ENCODE peak calls at places on chromosomes 7 and 10, in nine cellular contexts. T is MCF 10A, L is cardiac fibroblast, O is ovary, N is stomach, K is breast epithelium, X is tibial artery, R is neural crest cell, Q is heart right ventricle. I is an unnamed sample.

GRCh38 chr10:110209926-110210662 is 2.7 kb downstream of the MXI1 start:
- DNase-seq in K (no peak), X (no peak), O (peak), T (peak), L (peak), R (peak), Q (peak), N (peak), I (no peak)

GRCh38 chr10:27529010-27529783 is 25.1 kb downstream of the RAB18 start:
- DNase-seq in L (peak), T (no peak), K (no peak), N (no peak), R (no peak), O (no peak), Q (no peak), X (no peak), I (no peak)

GRCh38 chr7:133301444-133301843 is 48.6 kb downstream of the EXOC4 start:
- DNase-seq in K (no peak), X (no peak), R (no peak), O (no peak), T (no peak), Q (no peak), N (no peak), L (peak), I (no peak)

GRCh38 chr7:154640917-154641316 is 362.0 kb downstream of the PAXIP1 start:
- DNase-seq in K (no peak), L (no peak), O (no peak), X (no peak), Q (no peak), T (no peak), R (no peak), N (no peak), I (no peak)

GRCh38 chr10:50561816-50562215 is 61.9 kb downstream of the SGMS1 start:
- DNase-seq in Q (no peak), T (peak), X (no peak), N (no peak), L (no peak), K (no peak), R (no peak), O (no peak), I (no peak)

GRCh38 chr10:80416401-80417098 is 8.2 kb downstream of the PRXL2A start:
- DNase-seq in O (peak), R (no peak), L (peak), X (peak), Q (peak), N (peak), K (no peak), T (no peak), I (no peak)

GRCh38 chr7:2018786-2019692 is 213.7 kb downstream of the MAD1L1 start:
- DNase-seq in R (no peak), K (no peak), L (peak), X (peak), O (peak), N (no peak), T (no peak), Q (no peak), I (peak)

GRCh38 chr7:76049295-76049694 is 1.4 kb downstream of the MDH2 start:
- DNase-seq in X (no peak), T (no peak), L (no peak), R (no peak), Q (no peak), K (no peak), O (no peak), N (no peak), I (no peak)

GRCh38 chr7:98565114-98565513 is 52.0 kb upstream of the NPTX2 start:
- DNase-seq in Q (no peak), R (no peak), N (no peak), X (no peak), K (no peak), O (no peak), T (no peak), L (no peak), I (no peak)

GRCh38 chr7:129278688-129279087 is 53.9 kb downstream of the AHCYL2 start:
- DNase-seq in Q (no peak), N (no peak), K (no peak), R (no peak), T (no peak), X (no peak), O (no peak), L (no peak), I (no peak)

GRCh38 chr7:38179719-38180333 is 1.8 kb downstream of the STARD3NL start:
- DNase-seq in X (no peak), N (no peak), R (no peak), L (peak), T (peak), Q (no peak), K (no peak), O (no peak), I (no peak)

GRCh38 chr7:46811529-46811928 is 770.4 kb downstream of the TNS3 start:
- DNase-seq in O (peak), Q (peak), T (peak), K (no peak), L (peak), N (no peak), X (peak), R (no peak), I (no peak)

GRCh38 chr7:102834466-102834865 is 78.3 kb upstream of the LRRC17 start:
- DNase-seq in R (no peak), X (no peak), Q (no peak), O (no peak), L (no peak), T (no peak), N (no peak), K (no peak), I (no peak)

GRCh38 chr10:131247873-131248272 is 63.6 kb downstream of the TCERG1L start:
- DNase-seq in L (no peak), O (no peak), T (no peak), Q (no peak), R (no peak), X (no peak), K (no peak), N (no peak), I (no peak)
- TF ChIP-seq CTCF in L (no peak), O (no peak), T (no peak), Q (no peak), R (no peak), X (no peak), K (no peak), N (no peak), I (no peak)

DNA sequence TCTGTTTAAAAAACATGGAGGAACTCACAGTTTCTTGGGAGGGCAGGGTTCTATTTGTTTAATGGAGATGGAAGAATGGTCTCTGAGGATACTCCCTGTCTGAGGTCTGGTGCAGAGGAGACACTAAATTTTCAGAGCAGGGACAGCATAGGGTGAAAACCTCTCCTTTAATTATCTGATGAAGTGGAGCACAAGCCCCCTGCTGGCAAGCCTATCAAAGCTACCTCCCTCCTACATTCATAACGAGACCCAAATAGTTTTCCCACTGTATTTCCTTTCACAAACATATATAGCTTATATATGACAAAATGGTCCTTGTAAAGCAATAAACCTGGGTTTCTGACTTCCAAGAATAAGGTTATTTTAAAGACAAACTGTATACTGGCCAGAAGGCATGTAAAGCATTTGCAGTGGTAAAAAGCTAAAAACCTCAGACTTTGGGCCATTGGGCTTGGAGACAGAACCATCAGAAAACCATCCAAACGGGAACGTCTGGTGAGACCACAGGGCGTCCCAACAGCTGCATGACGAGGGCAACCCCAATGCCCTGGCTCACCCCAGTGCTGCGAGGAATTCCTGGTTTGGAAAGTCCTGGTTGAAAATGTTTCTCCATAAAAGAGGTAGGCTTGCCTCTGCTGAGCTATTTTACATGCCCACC is 201.3 kb downstream of the FANK1 start:
- DNase-seq in N (no peak), L (no peak), O (no peak), X (no peak), K (no peak), R (no peak), Q (no peak), T (peak), I (no peak)
- TF ChIP-seq CTCF in N (no peak), L (no peak), O (no peak), X (no peak), K (no peak), R (no peak), Q (no peak), T (no peak), I (no peak)

GRCh38 chr10:13441476-13441875 is 87.3 kb downstream of the BEND7 start:
- DNase-seq in Q (no peak), N (no peak), T (no peak), O (no peak), L (no peak), R (no peak), X (no peak), K (no peak), I (no peak)

GRCh38 chr10:13439313-13439712 is 89.5 kb downstream of the BEND7 start:
- DNase-seq in L (no peak), Q (no peak), R (no peak), K (no peak), T (no peak), N (no peak), X (no peak), O (no peak), I (no peak)

GRCh38 chr10:13437026-13437555 is 89.0 kb upstream of the SEPHS1 start:
- DNase-seq in N (no peak), O (no peak), L (no peak), K (no peak), X (no peak), Q (no peak), T (no peak), R (no peak), I (no peak)

GRCh38 chr10:13439771-13440708 is 88.8 kb downstream of the BEND7 start:
- DNase-seq in T (peak), O (peak), R (peak), L (peak), Q (peak), X (peak), K (peak), N (peak), I (peak)

DNA sequence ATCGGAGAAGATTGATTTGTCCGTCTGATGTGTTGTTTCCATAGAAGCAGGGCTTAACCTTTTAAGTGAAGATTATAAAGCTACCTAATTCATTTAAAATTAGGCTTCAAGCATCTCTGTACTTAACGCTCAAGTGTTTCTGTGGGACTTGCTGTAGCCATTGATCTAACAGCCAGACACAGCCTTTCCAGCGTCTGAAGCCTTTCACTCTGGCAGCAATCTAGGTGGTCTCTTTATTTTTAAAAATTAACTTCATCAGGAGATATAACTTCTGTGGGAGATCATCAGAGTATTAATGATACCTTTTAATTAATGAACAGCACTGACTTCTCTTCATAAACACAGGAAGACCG is 88.1 kb downstream of the BEND7 start:
- DNase-seq in L (no peak), Q (no peak), R (no peak), O (no peak), X (no peak), N (no peak), T (no peak), K (no peak), I (no peak)
- TF ChIP-seq CTCF in L (no peak), Q (no peak), R (no peak), O (no peak), X (no peak), N (no peak), T (no peak), K (no peak), I (peak)

DNA sequence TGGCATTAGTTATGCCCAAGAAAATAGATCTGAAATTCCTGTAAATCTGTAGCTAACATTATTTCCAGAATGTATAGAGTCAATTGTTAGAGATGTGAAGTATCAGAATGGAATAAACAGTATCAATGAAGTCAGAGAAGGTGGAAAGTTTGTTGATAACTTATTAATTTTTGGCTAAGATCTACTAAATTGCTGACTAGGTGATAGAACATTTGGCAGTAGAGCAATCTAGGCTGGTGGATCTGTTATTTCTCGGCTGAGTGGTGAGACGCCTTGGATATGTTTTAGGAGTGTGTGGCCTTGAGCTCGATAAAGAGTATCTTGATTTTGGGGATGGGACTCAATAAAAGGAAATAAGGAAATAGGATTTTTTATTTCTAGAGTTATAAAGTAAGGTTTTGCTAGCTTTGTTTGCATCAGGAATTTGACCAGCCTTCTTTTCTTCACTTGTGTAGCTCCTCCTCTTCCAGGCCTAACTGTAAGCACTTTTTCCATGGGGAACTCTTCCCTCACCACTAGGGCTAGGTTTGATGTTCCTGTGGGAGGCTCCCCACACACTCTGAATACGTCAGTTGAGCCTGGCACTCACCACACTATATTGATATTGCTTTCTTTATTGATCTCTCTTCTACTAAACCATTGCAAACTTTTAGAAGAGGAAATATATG is 86.8 kb upstream of the CSTF2T start:
- DNase-seq in Q (no peak), O (no peak), R (no peak), L (peak), N (no peak), K (no peak), T (no peak), X (no peak), I (no peak)
- TF ChIP-seq CTCF in Q (no peak), O (no peak), R (no peak), L (peak), N (no peak), K (no peak), T (no peak), X (no peak), I (no peak)

DNA sequence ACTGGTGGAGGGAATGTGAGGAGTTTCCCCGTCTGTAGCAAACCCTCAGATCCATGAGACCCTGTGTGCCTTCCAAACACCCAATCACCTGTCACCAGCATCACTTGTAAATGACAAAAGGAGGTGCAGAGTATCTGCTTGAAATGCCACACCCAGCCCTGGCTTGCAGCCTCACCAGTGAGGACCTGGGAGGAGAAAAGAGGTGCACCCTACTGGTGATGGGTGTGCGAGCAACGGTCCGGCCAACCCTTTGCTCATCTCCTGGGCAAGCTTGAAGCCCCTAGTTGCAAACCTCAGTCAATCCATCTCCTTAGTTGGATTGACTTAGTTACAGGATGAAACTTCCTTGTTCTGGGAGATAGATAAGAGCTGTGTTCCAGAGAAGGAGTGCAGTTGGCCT is 62.4 kb upstream of the WAPL start:
- DNase-seq in Q (no peak), N (no peak), T (no peak), L (no peak), X (no peak), K (no peak), R (no peak), O (no peak), I (no peak)
- TF ChIP-seq CTCF in Q (no peak), N (no peak), T (no peak), L (no peak), X (no peak), K (no peak), R (no peak), O (no peak), I (no peak)

GRCh38 chr7:111858331-111858730 is 296.0 kb upstream of the IMMP2L start:
- DNase-seq in O (no peak), X (no peak), R (no peak), Q (no peak), T (no peak), K (no peak), N (no peak), L (no peak), I (no peak)

GRCh38 chr7:111855161-111855841 is 293.0 kb upstream of the IMMP2L start:
- DNase-seq in O (no peak), Q (peak), R (peak), L (peak), K (no peak), T (peak), N (peak), X (peak), I (no peak)

GRCh38 chr7:111853231-111853990 is 291.1 kb upstream of the IMMP2L start:
- DNase-seq in L (peak), X (no peak), T (peak), N (no peak), K (no peak), Q (no peak), R (no peak), O (no peak), I (no peak)

GRCh38 chr7:111852081-111852480 is 289.8 kb upstream of the IMMP2L start:
- DNase-seq in R (no peak), N (no peak), T (no peak), O (no peak), L (no peak), K (no peak), Q (no peak), X (no peak), I (no peak)

DNA sequence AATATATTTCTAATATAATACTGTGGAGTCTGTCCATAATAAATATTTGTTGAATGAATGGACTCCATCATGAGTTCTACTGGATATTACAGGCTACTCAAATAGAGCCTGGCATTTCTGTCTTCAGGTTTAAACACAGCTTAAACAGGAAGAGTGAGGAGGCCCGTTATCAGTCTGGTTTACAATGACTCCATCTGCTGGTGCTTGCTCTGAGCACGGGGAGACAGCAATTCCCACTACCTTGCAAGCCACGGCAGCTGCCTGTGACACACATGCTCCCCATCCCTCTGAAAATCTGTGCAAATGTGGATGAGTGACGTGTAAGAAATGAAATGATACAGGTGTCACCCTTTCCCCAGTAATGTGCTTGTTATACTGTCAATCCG is 293.5 kb upstream of the IMMP2L start:
- DNase-seq in L (peak), O (no peak), X (no peak), R (no peak), T (no peak), N (no peak), K (no peak), Q (no peak), I (no peak)
- TF ChIP-seq CTCF in L (peak), O (no peak), X (no peak), R (no peak), T (no peak), N (no peak), K (no peak), Q (no peak), I (no peak)